ENCODE peak calls at places on chromosomes 12 and 14, in nine cellular contexts. U is upper lobe of right lung; A is GM12892; G is frontal cortex; M is activated naive CD8-positive, alpha-beta T cell treated with anti-CD3 and anti-CD28 coated beads, Interleukin-2, amount 10 ng/mL, durations not matched to agents 7 days and 5 days; Z is T-helper 9 cell; N is RCC 7860; I is naive thymus-derived CD8-positive, alpha-beta T cell; H is substantia nigra. B is an unnamed sample.

GRCh38 chr12:115322275-115322674 is 638.3 kb upstream of the TBX3 start:
- DNase-seq in H (no peak), G (no peak), I (no peak), A (no peak), N (no peak), M (no peak), Z (no peak), U (no peak), B (no peak)

GRCh38 chr12:3313655-3314305 is 177.2 kb upstream of the PRMT8 start:
- DNase-seq in G (no peak), H (peak), I (peak), M (no peak), N (no peak), U (no peak), Z (no peak), A (no peak), B (no peak)

GRCh38 chr12:45587877-45588530 is 141.5 kb upstream of the ARID2 start:
- DNase-seq in M (no peak), N (no peak), U (no peak), H (no peak), Z (no peak), A (no peak), I (no peak), G (no peak), B (no peak)

GRCh38 chr12:55443776-55444175 is at the start of gene OR6C2:
- DNase-seq in N (no peak), I (no peak), G (no peak), A (no peak), Z (no peak), M (no peak), H (no peak), U (no peak), B (no peak)

GRCh38 chr14:69612759-69613145 is 1.4 kb downstream of the SUSD6 start:
- DNase-seq in U (no peak), Z (no peak), I (no peak), N (no peak), M (no peak), A (no peak), H (no peak), G (no peak), B (no peak)

GRCh38 chr12:104516821-104517220 is 60.1 kb downstream of the CHST11 start:
- DNase-seq in G (no peak), H (no peak), M (no peak), U (no peak), Z (no peak), N (no peak), A (no peak), I (no peak), B (no peak)

GRCh38 chr12:1573960-1574862 is 20.2 kb downstream of the FBXL14 start:
- DNase-seq in M (no peak), N (no peak), I (no peak), Z (no peak), A (no peak), U (no peak), H (no peak), G (no peak), B (no peak)

GRCh38 chr12:48329199-48329939 is 21.4 kb downstream of the ZNF641 start:
- DNase-seq in M (no peak), A (no peak), N (no peak), Z (no peak), I (no peak), H (no peak), G (no peak), U (no peak), B (no peak)

GRCh38 chr12:58745348-58746125 is 174.8 kb downstream of the LRIG3 start:
- DNase-seq in U (no peak), G (no peak), I (no peak), Z (no peak), H (no peak), A (no peak), N (no peak), M (no peak), B (no peak)

GRCh38 chr14:64434528-64434927 is 30.8 kb upstream of the AKAP5 start:
- DNase-seq in U (no peak), I (no peak), G (no peak), Z (no peak), N (no peak), M (no peak), H (no peak), A (no peak), B (no peak)

GRCh38 chr12:47744005-47744651 is 14.6 kb downstream of the RAPGEF3 start:
- DNase-seq in G (no peak), Z (peak), U (peak), H (no peak), I (peak), M (peak), A (no peak), N (peak), B (peak)

B was measured in CD4-positive, alpha-beta T cell.